ENCODE peak calls at places on chromosome X, in six cellular contexts. C is stomach, A is suprapubic skin, V is breast epithelium, I is HCT116, L is endothelial cell of umbilical vein. K is an unnamed sample.
A peak's percentile ranks its signal among the peaks of the same experiment; 100 is the strongest.

GRCh38 chrX:129983575-129984131 is 1.2 kb downstream of the BCORL1 start:
- DNase-seq in L (no peak), C (no peak), I (no peak), A (peak; percentile 71), V (no peak), K (no peak)

GRCh38 chrX:68989456-68989855 is 160.6 kb downstream of the EFNB1 start:
- DNase-seq in C (no peak), V (no peak), L (no peak), A (no peak), I (no peak), K (no peak)

GRCh38 chrX:130114141-130114561 is 3.9 kb upstream of the ELF4 start:
- DNase-seq in A (no peak), L (no peak), C (no peak), V (no peak), I (no peak), K (no peak)

GRCh38 chrX:30570505-30570904 is 7.1 kb downstream of the TASL start:
- DNase-seq in V (no peak), C (no peak), I (peak; percentile 2), A (no peak), L (peak; percentile 5), K (no peak)

GRCh38 chrX:318068-318738 is 393 bp downstream of the GTPBP6 start:
- DNase-seq in L (peak; percentile 98), C (peak; percentile 99), V (peak; percentile 99), I (peak; percentile 97), A (peak; percentile 100), K (peak; percentile 85)

GRCh38 chrX:40688976-40689375 is 41.6 kb upstream of the CXorf38 start:
- DNase-seq in L (no peak), I (no peak), C (no peak), V (no peak), A (no peak), K (no peak)

GRCh38 chrX:135327299-135327698 is 18.0 kb downstream of the ETDC start:
- DNase-seq in C (no peak), V (no peak), L (peak; percentile 17), I (no peak), A (no peak), K (no peak)

GRCh38 chrX:148960060-148960459 is 459.6 kb downstream of the AFF2 start:
- DNase-seq in I (no peak), A (no peak), C (no peak), V (no peak), L (peak; percentile 1), K (no peak)

GRCh38 chrX:11757729-11758399 is at the start of gene MSL3:
- DNase-seq in A (peak; percentile 75), V (peak; percentile 52), L (peak; percentile 71), C (peak; percentile 56), I (no peak), K (peak; percentile 48)

GRCh38 chrX:39162322-39162721 is 361.1 kb downstream of the MID1IP1 start:
- DNase-seq in A (no peak), L (no peak), C (no peak), V (no peak), I (no peak), K (no peak)

GRCh38 chrX:55008571-55009358 is 8.6 kb downstream of the APEX2 start:
- DNase-seq in A (no peak), V (no peak), I (peak; percentile 12), L (peak; percentile 42), C (no peak), K (no peak)

GRCh38 chrX:44157858-44158257 is 184.7 kb upstream of the NDP start:
- DNase-seq in I (no peak), V (no peak), C (no peak), A (peak; percentile 74), L (no peak), K (no peak)

GRCh38 chrX:20066968-20067708 is 49.6 kb downstream of the MAP7D2 start:
- DNase-seq in I (peak; percentile 38), A (no peak), L (peak; percentile 11), V (no peak), C (no peak), K (peak; percentile 21)

GRCh38 chrX:123084797-123085196 is 99.3 kb upstream of the GRIA3 start:
- DNase-seq in I (no peak), V (no peak), L (no peak), A (no peak), C (no peak), K (no peak)

DNA sequence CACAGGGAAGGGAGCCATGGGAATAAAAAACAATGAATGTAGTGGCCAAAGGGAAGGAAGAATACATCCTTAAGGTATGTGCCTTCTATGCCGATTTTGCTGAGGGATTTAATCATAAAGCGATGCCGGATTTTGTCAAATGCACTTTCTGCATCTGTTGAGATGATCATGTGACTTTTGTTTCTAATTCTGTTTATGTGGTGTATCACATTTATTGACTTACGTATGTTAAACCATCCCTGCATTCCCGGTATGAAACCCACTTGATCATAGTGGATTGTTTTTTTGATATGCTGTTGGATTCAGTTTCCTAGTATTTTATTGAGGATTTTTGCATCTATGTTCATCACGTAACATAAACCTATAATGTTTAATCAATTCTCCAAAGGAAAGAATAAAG is 60.0 kb downstream of the SSX7 start:
- DNase-seq in C (no peak), L (no peak), V (no peak), A (no peak), I (no peak), K (no peak)
- TF ChIP-seq POLR2AphosphoS5 in C (no peak), L (no peak), V (no peak), A (no peak), I (no peak), K (no peak)

DNA sequence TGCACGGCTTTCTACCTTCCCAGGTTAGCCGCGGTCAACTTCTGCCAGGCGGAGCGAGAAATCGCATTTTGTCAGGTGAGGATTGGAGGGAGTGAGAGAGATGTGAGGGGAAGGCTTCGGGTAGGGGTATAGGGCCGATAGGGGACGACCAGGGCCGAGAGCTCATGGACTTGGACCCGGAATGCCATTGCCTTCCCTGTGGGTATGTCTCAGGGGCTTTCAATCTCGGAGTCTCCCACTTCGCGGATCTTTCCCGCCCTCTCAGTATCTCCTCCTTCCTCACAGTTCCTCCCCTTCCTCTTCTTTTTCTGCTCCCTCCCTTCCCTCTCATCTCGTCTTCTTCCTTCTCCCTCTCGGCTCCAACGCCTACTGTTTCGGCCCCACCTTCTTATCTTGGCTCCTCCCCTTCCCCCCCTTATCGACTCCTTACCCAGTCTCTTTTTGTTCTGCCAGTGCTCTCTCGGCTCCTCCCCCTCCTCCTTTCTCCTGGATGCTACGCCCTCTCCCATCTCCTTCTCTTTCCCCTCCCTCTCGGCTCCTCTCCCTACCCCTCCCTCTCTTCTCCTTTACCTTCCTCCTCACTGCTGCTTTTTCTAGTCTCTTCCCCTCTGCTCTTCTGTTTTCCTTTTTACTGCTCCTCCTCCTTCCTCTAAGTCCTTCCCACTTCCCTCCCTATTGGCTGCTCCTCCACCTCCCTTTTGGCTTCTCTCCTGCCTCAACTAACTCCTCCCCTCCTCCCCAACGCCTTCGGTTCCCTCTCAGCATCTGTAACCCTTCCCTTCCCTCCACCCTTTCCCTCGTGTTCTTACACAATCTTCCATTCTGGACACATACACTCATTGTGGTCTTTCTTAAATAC is 29.4 kb upstream of the RBMX start:
- DNase-seq in A (peak; percentile 84), C (peak; percentile 73), I (peak; percentile 74), V (peak; percentile 56), L (peak; percentile 82), K (peak; percentile 39)
- TF ChIP-seq POLR2A in A (no peak), C (no peak), I (no peak), V (no peak), L (peak; percentile 57), K (no peak)

GRCh38 chrX:13371191-13371590 is 51.3 kb upstream of the ATXN3L start:
- DNase-seq in C (no peak), A (no peak), L (no peak), I (no peak), V (no peak), K (no peak)
- TF ChIP-seq POLR2AphosphoS5 in C (no peak), A (no peak), L (no peak), I (no peak), V (no peak), K (no peak)

GRCh38 chrX:29478336-29479069 is 736.9 kb upstream of the MAGEB2 start:
- DNase-seq in V (no peak), A (no peak), I (peak; percentile 36), L (peak; percentile 24), C (peak; percentile 26), K (peak; percentile 23)
- TF ChIP-seq POLR2A in V (no peak), A (no peak), I (no peak), L (no peak), C (no peak), K (no peak)

GRCh38 chrX:16885628-16886027 is 15.5 kb upstream of the RBBP7 start:
- DNase-seq in L (no peak), I (no peak), V (no peak), A (no peak), C (no peak), K (no peak)
- TF ChIP-seq POLR2AphosphoS5 in L (no peak), I (no peak), V (no peak), A (no peak), C (no peak), K (no peak)